ENCODE peak calls at places on chromosomes 1 and 21, in four cellular contexts. B is CD8-positive, alpha-beta memory T cell; O is ovary; L is psoas muscle. A is an unnamed sample. For H3K4me1, the result is how much of the 10 kb centered on the place peaks cover.

GRCh38 chr1:1942753-1943656 is 23.9 kb upstream of the TMEM52 start:
- DNase-seq in O (no peak), L (peak), B (no peak), A (no peak)

GRCh38 chr1:78333426-78334012 is 157.3 kb upstream of the PTGFR start:
- DNase-seq in O (no peak), B (no peak), L (no peak), A (no peak)

GRCh38 chr21:37659874-37660273 is 256.4 kb downstream of the KCNJ6 start:
- DNase-seq in O (no peak), L (no peak), B (no peak), A (no peak)

GRCh38 chr1:200380589-200381021 is 29.2 kb downstream of the ZNF281 start:
- DNase-seq in L (no peak), B (no peak), O (no peak), A (no peak)

GRCh38 chr1:9877962-9878361 is 32.1 kb downstream of the CTNNBIP1 start:
- DNase-seq in L (peak), O (no peak), B (no peak), A (no peak)

GRCh38 chr1:203304919-203305808 is at the start of gene BTG2:
- DNase-seq in B (peak), O (peak), L (peak), A (peak)

GRCh38 chr1:22295856-22296255 is 153.0 kb upstream of the WNT4 start:
- DNase-seq in B (no peak), O (no peak), L (no peak), A (no peak)

GRCh38 chr1:79633456-79633855 is 626.9 kb upstream of the ADGRL4 start:
- DNase-seq in L (no peak), B (no peak), O (no peak), A (no peak)

GRCh38 chr1:206693592-206693991 is 8.9 kb downstream of the MAPKAPK2 start:
- DNase-seq in B (no peak), L (peak), O (no peak), A (peak)

GRCh38 chr1:221268295-221268694 is 389.1 kb downstream of the HLX start:
- DNase-seq in L (no peak), O (no peak), B (no peak), A (no peak)

GRCh38 chr1:208223136-208223535 is 21.0 kb downstream of the PLXNA2 start:
- DNase-seq in O (no peak), B (no peak), L (no peak), A (no peak)

GRCh38 chr1:197745911-197746310 is 29.4 kb downstream of the DENND1B start:
- DNase-seq in O (no peak), L (no peak), B (no peak), A (no peak)

DNA sequence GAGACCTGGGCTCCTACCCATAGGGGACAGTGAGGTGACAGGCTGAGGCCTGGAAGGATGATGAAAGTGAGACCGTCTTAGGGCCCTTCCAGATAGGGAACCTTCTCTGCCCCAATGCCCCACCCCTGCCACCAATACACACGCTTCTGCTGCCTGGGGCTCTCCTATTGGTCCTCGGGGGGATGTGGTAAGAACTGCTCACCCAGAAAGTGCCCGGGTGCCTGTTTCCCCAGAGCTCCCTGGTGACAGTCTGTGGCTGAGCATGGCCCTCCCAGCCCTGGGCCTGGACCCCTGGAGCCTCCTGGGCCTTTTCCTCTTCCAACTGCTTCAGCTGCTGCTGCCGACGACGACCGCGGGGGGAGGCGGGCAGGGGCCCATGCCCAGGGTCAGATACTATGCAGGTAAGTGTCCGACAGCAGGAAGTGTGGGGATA is 948 bp downstream of the SEMA4A start:
- DNase-seq in O (no peak), B (no peak), L (peak), A (no peak)
- H3K4me1 ChIP-seq in O (under half), B (under half), L (under half), A (under half)

DNA sequence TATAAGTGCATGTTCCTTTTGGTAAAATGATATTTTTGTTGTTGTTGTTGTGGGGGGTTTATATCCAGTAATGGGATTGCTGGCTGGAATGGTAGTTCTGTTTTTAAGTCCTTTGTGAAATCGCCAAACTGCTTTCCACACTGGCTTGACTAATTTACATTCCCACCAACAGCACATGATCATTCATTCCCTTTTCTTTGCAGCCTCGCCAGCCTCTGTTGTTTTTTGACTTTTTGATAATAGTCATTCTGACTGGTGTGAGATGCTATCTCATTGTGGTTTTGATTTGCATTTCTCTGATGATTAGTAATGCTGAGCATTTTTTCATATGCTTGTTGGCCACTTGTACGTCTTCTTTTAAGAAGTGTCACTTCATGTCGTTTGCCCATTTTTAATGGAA is 188.5 kb upstream of the CHRM3 start:
- DNase-seq in B (no peak), L (no peak), O (no peak), A (no peak)
- H3K4me1 ChIP-seq in B (under half), L (under half), O (under half), A (under half)

GRCh38 chr1:15623435-15623834 is 6.2 kb downstream of the DDI2 start:
- DNase-seq in L (no peak), O (no peak), B (no peak), A (no peak)
- H3K4me1 ChIP-seq in L (half or more), O (under half), B (half or more), A (under half)

DNA sequence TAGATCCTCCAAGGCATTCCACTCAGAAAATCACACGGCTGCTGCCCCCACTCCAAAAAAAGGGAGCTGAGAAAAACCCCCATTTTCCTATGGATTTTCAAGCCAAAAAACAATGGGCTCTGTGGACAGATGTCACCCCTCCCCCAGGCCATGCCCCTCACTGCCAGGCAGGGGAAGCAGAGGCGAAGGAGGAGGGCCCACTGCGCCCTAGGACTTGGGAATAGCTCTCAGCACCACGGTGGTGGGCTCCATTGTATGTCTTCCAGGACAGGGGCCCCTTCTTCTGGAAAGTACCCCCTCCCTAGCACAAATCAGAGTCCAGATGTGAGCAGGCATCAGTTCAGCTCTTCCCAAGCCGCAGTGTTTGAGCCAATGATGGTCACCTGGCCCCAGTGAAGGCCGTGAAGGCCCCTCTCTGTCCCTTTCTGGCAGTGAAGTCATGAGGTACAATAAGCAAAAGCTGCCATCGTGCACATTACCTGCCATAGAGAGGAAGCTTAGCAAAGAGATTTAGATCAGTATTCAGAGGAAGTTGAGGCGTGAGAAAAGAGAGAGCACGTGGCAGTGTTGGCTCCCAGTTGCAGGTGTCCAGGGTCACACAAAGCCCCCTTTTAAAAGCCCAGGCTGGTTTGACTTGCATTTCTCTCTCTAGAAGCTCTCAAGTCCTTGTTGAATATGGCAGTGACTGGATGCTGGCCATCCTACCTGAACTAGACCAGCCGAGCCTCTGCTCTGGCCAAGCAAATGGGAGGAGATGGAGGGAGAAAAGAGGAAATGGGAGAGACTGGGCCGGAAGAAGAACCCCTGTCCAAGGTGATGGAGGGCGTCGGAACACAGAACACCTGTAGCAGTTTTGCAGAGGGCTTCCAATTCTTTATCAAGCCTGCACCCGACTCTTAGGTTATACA is 149.1 kb downstream of the TOMM20 start:
- DNase-seq in B (no peak), L (no peak), O (no peak), A (no peak)
- H3K4me1 ChIP-seq in B (under half), L (half or more), O (under half), A (half or more)